ENCODE peak calls at places on chromosome 11, in six cellular contexts. One of them, this sample, is unnamed.

GRCh38 chr11:133525976-133526375 is 6.3 kb downstream of the OPCML start:
- DNase-seq in fibroblast of lung: no peak
- DNase-seq in right lobe of liver: no peak
- DNase-seq in heart right ventricle: no peak
- DNase-seq in fibroblast of the aortic adventitia: no peak
- DNase-seq in pancreas: no peak
- DNase-seq in this sample: no peak

GRCh38 chr11:75101424-75102128 is 4.9 kb upstream of the OR2AT4 start:
- DNase-seq in fibroblast of lung: no peak
- DNase-seq in right lobe of liver: no peak
- DNase-seq in heart right ventricle: no peak
- DNase-seq in fibroblast of the aortic adventitia: no peak
- DNase-seq in pancreas: no peak
- DNase-seq in this sample: no peak

GRCh38 chr11:131689049-131689925 is 318.9 kb downstream of the NTM start:
- DNase-seq in fibroblast of lung: no peak
- DNase-seq in right lobe of liver: no peak
- DNase-seq in heart right ventricle: no peak
- DNase-seq in fibroblast of the aortic adventitia: no peak
- DNase-seq in pancreas: no peak
- DNase-seq in this sample: no peak

GRCh38 chr11:114438303-114438702 is 964 bp upstream of the REXO2 start:
- DNase-seq in fibroblast of lung: no peak
- DNase-seq in right lobe of liver: no peak
- DNase-seq in heart right ventricle: no peak
- DNase-seq in fibroblast of the aortic adventitia: no peak
- DNase-seq in pancreas: no peak
- DNase-seq in this sample: no peak

GRCh38 chr11:22670803-22671202 is 4.4 kb downstream of the GAS2 start:
- DNase-seq in fibroblast of lung: peak; percentile 2
- DNase-seq in right lobe of liver: no peak
- DNase-seq in heart right ventricle: no peak
- DNase-seq in fibroblast of the aortic adventitia: peak; percentile 23
- DNase-seq in pancreas: no peak
- DNase-seq in this sample: no peak

GRCh38 chr11:66649903-66650302 is 11.4 kb downstream of the RBM4 start:
- DNase-seq in fibroblast of lung: no peak
- DNase-seq in right lobe of liver: no peak
- DNase-seq in heart right ventricle: no peak
- DNase-seq in fibroblast of the aortic adventitia: no peak
- DNase-seq in pancreas: no peak
- DNase-seq in this sample: no peak

GRCh38 chr11:45091563-45092392 is 54.7 kb upstream of the PRDM11 start:
- DNase-seq in fibroblast of lung: peak; percentile 70
- DNase-seq in right lobe of liver: no peak
- DNase-seq in heart right ventricle: peak; percentile 33
- DNase-seq in fibroblast of the aortic adventitia: peak; percentile 61
- DNase-seq in pancreas: no peak
- DNase-seq in this sample: peak; percentile 29

GRCh38 chr11:129277216-129277838 is 85.2 kb upstream of the ARHGAP32 start:
- DNase-seq in fibroblast of lung: no peak
- DNase-seq in right lobe of liver: no peak
- DNase-seq in heart right ventricle: no peak
- DNase-seq in fibroblast of the aortic adventitia: peak; percentile 11
- DNase-seq in pancreas: no peak
- DNase-seq in this sample: peak; percentile 18

GRCh38 chr11:14789879-14790484 is 102.0 kb downstream of the CYP2R1 start:
- DNase-seq in fibroblast of lung: peak; percentile 51
- DNase-seq in right lobe of liver: no peak
- DNase-seq in heart right ventricle: no peak
- DNase-seq in fibroblast of the aortic adventitia: peak; percentile 35
- DNase-seq in pancreas: no peak
- DNase-seq in this sample: peak; percentile 20

GRCh38 chr11:124394408-124394807 is 4.4 kb downstream of the OR8B3 start:
- DNase-seq in fibroblast of lung: peak; percentile 24
- DNase-seq in right lobe of liver: no peak
- DNase-seq in heart right ventricle: no peak
- DNase-seq in fibroblast of the aortic adventitia: peak; percentile 14
- DNase-seq in pancreas: no peak
- DNase-seq in this sample: peak; percentile 45

GRCh38 chr11:44861829-44862545 is 88.7 kb downstream of the TP53I11 start:
- DNase-seq in fibroblast of lung: peak; percentile 98
- DNase-seq in right lobe of liver: peak; percentile 49
- DNase-seq in heart right ventricle: peak; percentile 54
- DNase-seq in fibroblast of the aortic adventitia: peak; percentile 97
- DNase-seq in pancreas: peak; percentile 58
- DNase-seq in this sample: peak; percentile 97

GRCh38 chr11:8356731-8357504 is 93.2 kb upstream of the LMO1 start:
- DNase-seq in fibroblast of lung: peak; percentile 16
- DNase-seq in right lobe of liver: no peak
- DNase-seq in heart right ventricle: peak; percentile 26
- DNase-seq in fibroblast of the aortic adventitia: no peak
- DNase-seq in pancreas: no peak
- DNase-seq in this sample: peak; percentile 15

GRCh38 chr11:69114811-69115523 is 40.8 kb upstream of the SMIM38 start:
- DNase-seq in fibroblast of lung: no peak
- DNase-seq in right lobe of liver: peak; percentile 88
- DNase-seq in heart right ventricle: peak; percentile 30
- DNase-seq in fibroblast of the aortic adventitia: no peak
- DNase-seq in pancreas: no peak
- DNase-seq in this sample: no peak

GRCh38 chr11:122319842-122320555 is 204.0 kb upstream of the BLID start:
- DNase-seq in fibroblast of lung: no peak
- DNase-seq in right lobe of liver: no peak
- DNase-seq in heart right ventricle: no peak
- DNase-seq in fibroblast of the aortic adventitia: peak; percentile 35
- DNase-seq in pancreas: no peak
- DNase-seq in this sample: no peak

GRCh38 chr11:65873280-65874156 is 918 bp upstream of the EFEMP2 start:
- DNase-seq in fibroblast of lung: peak; percentile 92
- DNase-seq in right lobe of liver: peak; percentile 97
- DNase-seq in heart right ventricle: peak; percentile 96
- DNase-seq in fibroblast of the aortic adventitia: peak; percentile 91
- DNase-seq in pancreas: peak; percentile 94
- DNase-seq in this sample: peak; percentile 88

GRCh38 chr11:110759972-110760381 is 47.7 kb upstream of the ARHGAP20 start:
- DNase-seq in fibroblast of lung: peak; percentile 89
- DNase-seq in right lobe of liver: peak; percentile 31
- DNase-seq in heart right ventricle: no peak
- DNase-seq in fibroblast of the aortic adventitia: peak; percentile 91
- DNase-seq in pancreas: no peak
- DNase-seq in this sample: peak; percentile 53

GRCh38 chr11:37786214-37786755 is 1188.2 kb upstream of the RAG2 start:
- DNase-seq in fibroblast of lung: peak; percentile 46
- DNase-seq in right lobe of liver: no peak
- DNase-seq in heart right ventricle: no peak
- DNase-seq in fibroblast of the aortic adventitia: peak; percentile 74
- DNase-seq in pancreas: no peak
- DNase-seq in this sample: peak; percentile 45

GRCh38 chr11:106186630-106187029 is 109.2 kb downstream of the AASDHPPT start:
- DNase-seq in fibroblast of lung: no peak
- DNase-seq in right lobe of liver: no peak
- DNase-seq in heart right ventricle: no peak
- DNase-seq in fibroblast of the aortic adventitia: peak; percentile 11
- DNase-seq in pancreas: no peak
- DNase-seq in this sample: no peak

GRCh38 chr11:33910261-33910959 is 18.5 kb upstream of the LMO2 start:
- DNase-seq in fibroblast of lung: peak; percentile 17
- DNase-seq in right lobe of liver: no peak
- DNase-seq in heart right ventricle: no peak
- DNase-seq in fibroblast of the aortic adventitia: peak; percentile 8
- DNase-seq in pancreas: no peak
- DNase-seq in this sample: peak; percentile 66

GRCh38 chr11:43832536-43832935 is 48.1 kb upstream of the ALKBH3 start:
- DNase-seq in fibroblast of lung: no peak
- DNase-seq in right lobe of liver: no peak
- DNase-seq in heart right ventricle: no peak
- DNase-seq in fibroblast of the aortic adventitia: no peak
- DNase-seq in pancreas: no peak
- DNase-seq in this sample: no peak

GRCh38 chr11:4191031-4191571 is 96.5 kb downstream of the RRM1 start:
- DNase-seq in fibroblast of lung: no peak
- DNase-seq in right lobe of liver: peak; percentile 74
- DNase-seq in heart right ventricle: peak; percentile 73
- DNase-seq in fibroblast of the aortic adventitia: no peak
- DNase-seq in pancreas: no peak
- DNase-seq in this sample: no peak

GRCh38 chr11:102115557-102115956 is 5.3 kb downstream of the YAP1 start:
- DNase-seq in fibroblast of lung: peak; percentile 76
- DNase-seq in right lobe of liver: no peak
- DNase-seq in heart right ventricle: no peak
- DNase-seq in fibroblast of the aortic adventitia: peak; percentile 61
- DNase-seq in pancreas: peak; percentile 26
- DNase-seq in this sample: peak; percentile 69

GRCh38 chr11:62353841-62354240 is 16.6 kb downstream of the ASRGL1 start:
- DNase-seq in fibroblast of lung: no peak
- DNase-seq in right lobe of liver: no peak
- DNase-seq in heart right ventricle: no peak
- DNase-seq in fibroblast of the aortic adventitia: no peak
- DNase-seq in pancreas: no peak
- DNase-seq in this sample: no peak

GRCh38 chr11:47271328-47271727 is 1.4 kb downstream of the MADD start:
- DNase-seq in fibroblast of lung: no peak
- DNase-seq in right lobe of liver: no peak
- DNase-seq in heart right ventricle: no peak
- DNase-seq in fibroblast of the aortic adventitia: no peak
- DNase-seq in pancreas: no peak
- DNase-seq in this sample: no peak
- H3K4me3 ChIP-seq in fibroblast of lung: peak overlapping the region; percentile 12
- H3K4me3 ChIP-seq in right lobe of liver: no peak overlapping the region
- H3K4me3 ChIP-seq in heart right ventricle: peak overlapping the region; percentile 86
- H3K4me3 ChIP-seq in fibroblast of the aortic adventitia: peak overlapping the region; percentile 84
- H3K4me3 ChIP-seq in pancreas: no peak overlapping the region
- H3K4me3 ChIP-seq in this sample: no peak overlapping the region

GRCh38 chr11:870127-870413 is 27.4 kb downstream of the TSPAN4 start:
- DNase-seq in fibroblast of lung: no peak
- DNase-seq in right lobe of liver: no peak
- DNase-seq in heart right ventricle: no peak
- DNase-seq in fibroblast of the aortic adventitia: no peak
- DNase-seq in pancreas: no peak
- DNase-seq in this sample: no peak
- TF ChIP-seq CTCF in fibroblast of lung: no peak
- TF ChIP-seq CTCF in right lobe of liver: peak; percentile 17
- TF ChIP-seq CTCF in heart right ventricle: no peak
- TF ChIP-seq CTCF in fibroblast of the aortic adventitia: peak; percentile 2
- TF ChIP-seq CTCF in pancreas: no peak
- TF ChIP-seq CTCF in this sample: no peak

GRCh38 chr11:119424775-119425174 is 1.8 kb upstream of the THY1 start:
- DNase-seq in fibroblast of lung: no peak
- DNase-seq in right lobe of liver: no peak
- DNase-seq in heart right ventricle: no peak
- DNase-seq in fibroblast of the aortic adventitia: no peak
- DNase-seq in pancreas: no peak
- DNase-seq in this sample: no peak
- H3K4me3 ChIP-seq in fibroblast of lung: no peak overlapping the region
- H3K4me3 ChIP-seq in right lobe of liver: no peak overlapping the region
- H3K4me3 ChIP-seq in heart right ventricle: no peak overlapping the region
- H3K4me3 ChIP-seq in fibroblast of the aortic adventitia: no peak overlapping the region
- H3K4me3 ChIP-seq in pancreas: no peak overlapping the region
- H3K4me3 ChIP-seq in this sample: no peak overlapping the region

DNA sequence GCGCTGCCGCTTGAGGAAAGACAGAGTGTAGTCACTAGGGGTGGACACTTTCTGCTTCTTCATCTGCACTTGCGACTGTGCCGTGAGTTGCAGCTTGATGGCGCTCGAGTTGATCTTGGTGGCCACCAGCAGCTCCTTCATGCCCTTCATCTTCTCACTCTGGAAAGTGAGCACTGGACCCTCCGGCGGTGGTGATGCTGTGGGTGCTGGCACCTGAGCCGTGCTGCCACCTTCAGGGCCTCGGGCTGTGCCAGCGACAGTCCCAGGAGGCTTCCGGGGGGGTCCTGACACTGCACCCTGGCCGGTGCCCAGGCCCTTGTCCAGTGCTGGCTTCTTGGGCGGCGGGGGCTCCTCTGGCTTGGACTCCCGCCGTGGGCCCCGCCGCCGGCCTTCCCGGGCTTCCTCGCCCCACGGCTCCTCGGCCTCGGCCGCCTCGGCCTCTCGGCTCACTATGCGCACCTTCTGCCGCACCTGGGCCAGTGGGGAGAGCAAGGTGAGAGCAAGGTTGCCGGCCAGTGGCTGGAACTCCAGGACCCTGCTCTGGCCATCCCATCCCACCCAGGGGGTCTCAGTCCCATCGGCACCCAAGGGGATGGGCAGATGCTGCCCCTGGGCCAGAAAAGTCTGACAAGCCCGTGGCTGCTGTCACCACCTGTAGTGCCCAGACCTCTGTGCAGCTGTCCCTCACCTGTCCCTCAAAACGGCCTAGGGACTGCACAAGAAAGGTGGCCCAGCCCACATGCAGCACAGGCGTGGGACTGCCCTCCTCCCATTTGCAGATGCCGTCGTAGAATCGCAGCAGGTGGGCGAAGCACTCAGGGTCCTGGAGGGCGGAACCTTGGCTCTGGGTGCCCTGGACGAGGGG is 1.6 kb upstream of the MAP4K2 start:
- DNase-seq in fibroblast of lung: no peak
- DNase-seq in right lobe of liver: no peak
- DNase-seq in heart right ventricle: no peak
- DNase-seq in fibroblast of the aortic adventitia: no peak
- DNase-seq in pancreas: no peak
- DNase-seq in this sample: no peak
- TF ChIP-seq CTCF in fibroblast of lung: no peak
- TF ChIP-seq CTCF in right lobe of liver: no peak
- TF ChIP-seq CTCF in heart right ventricle: no peak
- TF ChIP-seq CTCF in fibroblast of the aortic adventitia: no peak
- TF ChIP-seq CTCF in pancreas: no peak
- TF ChIP-seq CTCF in this sample: no peak

DNA sequence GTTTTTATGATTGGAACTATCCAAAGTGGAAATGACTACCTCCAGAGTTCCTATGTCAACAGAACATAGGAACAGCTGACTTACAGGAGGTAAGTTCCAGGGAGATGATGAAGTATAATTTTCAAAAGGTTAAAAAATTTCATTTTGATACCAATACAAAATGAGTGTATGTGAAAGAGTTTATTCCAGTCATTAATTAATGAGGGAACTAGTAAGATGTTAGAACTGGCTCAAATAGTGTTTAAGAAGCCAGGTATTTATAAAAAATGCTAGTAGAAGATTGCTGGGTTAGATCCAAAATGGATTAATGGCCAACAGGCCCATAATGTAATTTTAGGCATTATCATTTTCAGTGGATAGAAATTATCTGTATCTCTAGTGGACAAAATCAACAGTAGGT is 227.7 kb upstream of the ZBED5 start:
- DNase-seq in fibroblast of lung: no peak
- DNase-seq in right lobe of liver: no peak
- DNase-seq in heart right ventricle: no peak
- DNase-seq in fibroblast of the aortic adventitia: no peak
- DNase-seq in pancreas: no peak
- DNase-seq in this sample: no peak
- H3K4me3 ChIP-seq in fibroblast of lung: no peak overlapping the region
- H3K4me3 ChIP-seq in right lobe of liver: no peak overlapping the region
- H3K4me3 ChIP-seq in heart right ventricle: no peak overlapping the region
- H3K4me3 ChIP-seq in fibroblast of the aortic adventitia: no peak overlapping the region
- H3K4me3 ChIP-seq in pancreas: no peak overlapping the region
- H3K4me3 ChIP-seq in this sample: no peak overlapping the region